ENCODE peak calls at places on chromosomes 12 and 14, in eight cellular contexts. U is thyroid gland, M is COR-L47, J is fibroblast of the aortic adventitia, W is LoVo, G is astrocyte of the spinal cord, E is SHP77, S is A549. B is an unnamed sample.

GRCh38 chr12:101710289-101710688 is 12.8 kb downstream of the CHPT1 start:
- DNase-seq in U (no peak), M (no peak), J (no peak), W (no peak), G (no peak), E (no peak), S (no peak), B (no peak)

GRCh38 chr12:5493018-5493417 is 61.1 kb downstream of the NTF3 start:
- DNase-seq in U (no peak), M (no peak), J (no peak), W (no peak), G (no peak), E (no peak), S (no peak), B (no peak)

GRCh38 chr12:14731821-14732220 is 35.4 kb upstream of the GUCY2C start:
- DNase-seq in U (no peak), M (no peak), J (no peak), W (no peak), G (no peak), E (no peak), S (no peak), B (no peak)

GRCh38 chr12:68760806-68761441 is 14.9 kb downstream of the SLC35E3 start:
- DNase-seq in U (no peak), M (no peak), J (no peak), W (no peak), G (no peak), E (no peak), S (no peak), B (no peak)

GRCh38 chr12:105522166-105522825 is 191.8 kb downstream of the C12orf75 start:
- DNase-seq in U (no peak), M (no peak), J (peak; percentile 69), W (no peak), G (peak; percentile 7), E (no peak), S (no peak), B (no peak)

GRCh38 chr12:49616533-49617219 is 6.7 kb upstream of the PRPF40B start:
- DNase-seq in U (no peak), M (no peak), J (peak; percentile 26), W (no peak), G (no peak), E (no peak), S (no peak), B (no peak)

GRCh38 chr12:4909397-4909733 is 340 bp upstream of the KCNA1 start:
- DNase-seq in U (peak; percentile 27), M (no peak), J (no peak), W (no peak), G (no peak), E (no peak), S (no peak), B (no peak)

GRCh38 chr12:48998497-48999353 is 450 bp downstream of the DDN start:
- DNase-seq in U (no peak), M (no peak), J (no peak), W (no peak), G (no peak), E (peak; percentile 64), S (no peak), B (no peak)

GRCh38 chr14:99668998-99669314 is 15.1 kb upstream of the CYP46A1 start:
- DNase-seq in U (no peak), M (no peak), J (no peak), W (no peak), G (no peak), E (no peak), S (no peak), B (no peak)

GRCh38 chr14:56594428-56594827 is 14.8 kb downstream of the TMEM260 start:
- DNase-seq in U (no peak), M (no peak), J (no peak), W (no peak), G (no peak), E (no peak), S (no peak), B (no peak)

GRCh38 chr12:75011120-75011519 is 198.5 kb downstream of the KCNC2 start:
- DNase-seq in U (no peak), M (no peak), J (no peak), W (no peak), G (no peak), E (no peak), S (no peak), B (no peak)

GRCh38 chr14:65850429-65851145 is 438.1 kb downstream of the FUT8 start:
- DNase-seq in U (no peak), M (peak; percentile 71), J (no peak), W (no peak), G (no peak), E (no peak), S (no peak), B (peak; percentile 80)